ENCODE peak calls at places on chromosomes 6 and 20, in six cellular contexts. D is CD4-positive, alpha-beta T cell; T is hepatocyte; Q is OCI-LY7; A is CD8-positive, alpha-beta memory T cell; K is ovary. B is an unnamed sample. For H3K9me3, the result is how much of the 10 kb centered on the place peaks cover.

GRCh38 chr6:18379376-18380117 is 7.6 kb upstream of the RNF144B start:
- DNase-seq in D (no peak), A (no peak), K (no peak), Q (peak), T (no peak), B (no peak)

GRCh38 chr6:78365473-78365872 is 501.9 kb upstream of the IRAK1BP1 start:
- DNase-seq in T (no peak), D (no peak), K (no peak), Q (no peak), A (no peak), B (no peak)

GRCh38 chr20:44616604-44616964 is 34.2 kb downstream of the PKIG start:
- DNase-seq in Q (no peak), K (no peak), T (no peak), D (no peak), A (no peak), B (no peak)

GRCh38 chr6:17237246-17237645 is 43.9 kb upstream of the RBM24 start:
- DNase-seq in D (no peak), T (no peak), Q (no peak), K (no peak), A (no peak), B (no peak)

GRCh38 chr20:59483481-59483880 is 120.9 kb upstream of the PHACTR3 start:
- DNase-seq in K (no peak), Q (no peak), A (no peak), D (no peak), T (no peak), B (no peak)

GRCh38 chr20:49281059-49281912 is 3.4 kb upstream of the ZNFX1 start:
- DNase-seq in K (no peak), Q (peak), T (peak), D (no peak), A (no peak), B (no peak)

GRCh38 chr6:165468836-165469235 is 159.4 kb upstream of the C6orf118 start:
- DNase-seq in K (no peak), T (no peak), D (no peak), Q (no peak), A (no peak), B (no peak)

GRCh38 chr20:54197621-54198604 is 10.0 kb upstream of the PFDN4 start:
- DNase-seq in T (peak), D (no peak), A (no peak), Q (peak), K (no peak), B (no peak)

GRCh38 chr6:105397987-105398386 is 4.9 kb downstream of the PREP start:
- DNase-seq in K (no peak), D (no peak), Q (no peak), T (no peak), A (no peak), B (no peak)

GRCh38 chr6:164505425-164505824 is 804.0 kb downstream of the C6orf118 start:
- DNase-seq in T (no peak), K (no peak), Q (no peak), D (no peak), A (no peak), B (no peak)

GRCh38 chr6:55304747-55305146 is 22.5 kb upstream of the GFRAL start:
- DNase-seq in Q (no peak), D (no peak), T (no peak), A (no peak), K (no peak), B (no peak)

GRCh38 chr6:133225560-133225959 is 15.6 kb upstream of the EYA4 start:
- DNase-seq in K (no peak), Q (no peak), D (no peak), T (no peak), A (no peak), B (no peak)

DNA sequence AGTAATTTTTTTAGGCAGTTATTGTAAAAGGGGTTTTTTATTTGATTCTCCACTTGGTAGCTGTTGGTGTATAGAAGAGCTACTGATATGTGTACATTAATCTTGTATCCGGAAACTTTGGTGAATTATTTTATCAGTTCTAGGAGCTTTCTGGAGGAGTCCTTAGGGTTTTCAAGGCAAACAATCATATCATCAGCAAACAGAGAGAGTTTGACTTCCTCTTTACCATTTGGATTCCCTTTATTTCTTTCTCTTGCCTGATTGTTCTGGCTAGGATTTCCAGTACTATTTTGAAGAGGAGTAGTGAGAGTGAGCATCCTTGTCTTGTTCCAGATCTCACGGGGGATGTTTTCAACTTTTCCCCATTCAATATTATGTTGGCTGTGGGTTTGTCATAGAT is 28.0 kb upstream of the TNFAIP3 start:
- DNase-seq in A (no peak), K (no peak), Q (no peak), D (no peak), T (no peak), B (no peak)
- H3K9me3 ChIP-seq in A (under half), K (under half), Q (under half), D (under half), T (under half), B (under half)

GRCh38 chr6:30304002-30304401 is 22.7 kb upstream of the TRIM39 start:
- DNase-seq in A (no peak), K (no peak), D (no peak), Q (no peak), T (no peak), B (no peak)
- H3K9me3 ChIP-seq in A (under half), K (under half), D (under half), Q (under half), T (under half), B (under half)

GRCh38 chr20:32527052-32527446 is 58.1 kb downstream of the NOL4L start:
- DNase-seq in T (no peak), A (peak), Q (no peak), D (no peak), K (no peak), B (no peak)
- H3K9me3 ChIP-seq in T (under half), A (under half), Q (under half), D (under half), K (under half), B (under half)

GRCh38 chr6:36113049-36113448 is 17.3 kb upstream of the MAPK13 start:
- DNase-seq in K (no peak), D (no peak), Q (no peak), T (no peak), A (no peak), B (no peak)

GRCh38 chr6:36110053-36110452 is 20.3 kb upstream of the MAPK13 start:
- DNase-seq in D (no peak), Q (no peak), A (no peak), T (no peak), K (no peak), B (no peak)

GRCh38 chr6:36113701-36114100 is 16.6 kb upstream of the MAPK13 start:
- DNase-seq in D (no peak), Q (no peak), K (no peak), T (no peak), A (no peak), B (no peak)

GRCh38 chr6:36110863-36111262 is 19.4 kb upstream of the MAPK13 start:
- DNase-seq in A (no peak), T (no peak), K (no peak), Q (peak), D (no peak), B (no peak)

DNA sequence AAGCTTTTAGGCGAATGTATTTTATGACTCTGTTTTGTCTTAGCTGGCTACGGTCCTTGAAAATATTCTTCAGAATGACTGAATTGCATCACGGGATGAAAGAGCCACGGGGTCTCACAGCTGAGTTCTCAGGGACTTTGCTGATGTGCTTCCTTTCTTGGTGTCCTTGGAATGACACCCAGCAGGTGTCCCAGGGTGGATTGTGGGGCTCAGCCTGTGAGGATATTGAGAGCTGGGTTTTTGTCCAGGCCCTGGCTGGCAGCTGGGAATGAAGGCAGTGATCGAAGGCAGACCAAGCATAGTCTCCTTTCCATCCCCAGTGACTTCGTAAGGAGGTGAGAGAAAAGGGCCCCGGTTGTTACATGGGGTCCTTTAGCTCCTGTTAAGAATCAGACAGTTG is 18.8 kb upstream of the MAPK13 start:
- DNase-seq in D (no peak), Q (no peak), A (no peak), K (no peak), T (no peak), B (no peak)
- H3K9me3 ChIP-seq in D (under half), Q (under half), A (under half), K (under half), T (under half), B (under half)

DNA sequence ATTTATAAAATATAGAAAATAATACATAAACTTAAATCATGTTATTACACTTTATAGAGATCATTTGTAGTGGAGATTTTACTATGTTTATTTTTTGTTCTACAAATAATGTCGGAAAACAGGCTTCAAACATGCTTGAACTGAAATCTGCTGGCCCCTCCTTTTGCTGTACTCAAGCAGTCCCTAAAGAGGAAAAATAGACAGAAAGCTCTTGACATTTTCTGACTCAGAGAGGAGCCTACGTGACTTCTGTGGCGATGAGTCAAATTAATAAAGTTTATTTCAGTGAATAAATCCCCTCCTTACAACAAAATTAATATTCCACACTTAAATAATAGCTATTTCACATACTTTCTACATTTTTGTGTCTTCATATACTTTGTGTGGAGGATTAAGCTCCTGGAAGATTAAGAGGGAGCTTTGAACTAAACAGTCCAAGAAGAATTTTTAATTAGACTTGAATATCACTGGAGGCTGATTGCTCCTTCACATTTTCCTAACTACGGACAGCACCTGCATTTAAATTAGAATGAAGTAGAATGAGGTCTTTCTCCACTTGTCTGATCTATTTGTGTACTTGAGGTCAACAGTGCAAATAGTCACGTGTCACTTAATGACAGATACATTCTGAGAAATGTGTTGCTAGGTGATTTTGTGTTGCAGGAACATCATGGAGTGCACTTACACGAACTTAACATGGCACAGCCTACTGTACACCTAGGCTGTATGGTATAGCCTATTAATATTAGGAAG is 1.7 kb upstream of the TREM1 start:
- DNase-seq in A (no peak), K (no peak), D (no peak), T (peak), Q (no peak), B (no peak)
- H3K9me3 ChIP-seq in A (under half), K (under half), D (under half), T (under half), Q (under half), B (under half)

GRCh38 chr6:161215876-161216615 is 57.8 kb downstream of the AGPAT4 start:
- DNase-seq in A (no peak), T (no peak), K (no peak), Q (no peak), D (no peak), B (no peak)
- H3K9me3 ChIP-seq in A (under half), T (under half), K (under half), Q (under half), D (under half), B (under half)

GRCh38 chr6:14897836-14898235 is 348.0 kb upstream of the JARID2 start:
- DNase-seq in Q (no peak), T (no peak), K (no peak), A (no peak), D (no peak), B (no peak)
- H3K9me3 ChIP-seq in Q (under half), T (under half), K (under half), A (under half), D (under half), B (under half)

DNA sequence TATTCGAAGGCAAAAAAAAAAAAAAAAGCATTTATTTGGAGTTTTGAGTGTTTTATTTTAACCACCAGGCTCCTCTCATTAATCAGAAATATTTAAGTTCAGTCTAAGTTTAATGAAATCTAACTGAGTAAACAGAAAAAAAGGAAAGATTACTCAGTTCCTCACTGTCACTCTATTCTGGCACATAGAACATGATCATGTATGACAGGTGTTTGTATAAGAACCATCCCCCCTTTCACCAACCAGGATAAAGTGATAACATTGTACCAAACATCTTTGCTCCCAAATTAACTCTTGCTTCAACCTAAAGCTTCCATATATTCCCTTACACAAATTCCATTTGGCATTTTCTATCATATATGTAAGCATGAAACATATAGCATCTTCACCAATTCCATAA is 176.2 kb upstream of the HSF2 start:
- DNase-seq in Q (no peak), A (no peak), T (no peak), K (no peak), D (no peak), B (no peak)
- H3K9me3 ChIP-seq in Q (under half), A (under half), T (under half), K (under half), D (under half), B (under half)

B was measured in T-helper 17 cell.